ENCODE peak calls at places on chromosomes 3 and 15, in five cellular contexts. B, Z, R, Y and Q are unnamed samples.

GRCh38 chr3:179991877-179992276 is 44.9 kb downstream of the PEX5L start:
- DNase-seq in Y (no peak), Z (peak; percentile 18), R (no peak), B (no peak), Q (no peak)

GRCh38 chr3:3806856-3807255 is 7.6 kb downstream of the LRRN1 start:
- DNase-seq in B (no peak), Z (no peak), Y (no peak), R (no peak), Q (no peak)

GRCh38 chr3:125032100-125032643 is 23.6 kb downstream of the HEG1 start:
- DNase-seq in Y (no peak), R (no peak), B (no peak), Z (no peak), Q (peak; percentile 22)

GRCh38 chr3:146187334-146187950 is 26.5 kb upstream of the PLOD2 start:
- DNase-seq in Y (no peak), Z (no peak), R (no peak), B (peak; percentile 40), Q (no peak)

GRCh38 chr3:184360834-184361531 is 422 bp downstream of the CLCN2 start:
- DNase-seq in Z (no peak), Y (no peak), B (no peak), R (no peak), Q (no peak)

GRCh38 chr3:67083277-67083676 is 85.2 kb downstream of the KBTBD8 start:
- DNase-seq in R (no peak), Y (no peak), B (peak; percentile 10), Z (no peak), Q (peak; percentile 5)

GRCh38 chr3:13194285-13195209 is 121.3 kb upstream of the IQSEC1 start:
- DNase-seq in R (no peak), Y (no peak), Z (no peak), B (no peak), Q (no peak)

GRCh38 chr3:46065294-46065705 is 38.0 kb upstream of the XCR1 start:
- DNase-seq in R (peak; percentile 25), B (no peak), Y (no peak), Z (no peak), Q (no peak)

GRCh38 chr15:63344737-63345390 is 36.8 kb downstream of the CA12 start:
- DNase-seq in R (no peak), Y (no peak), B (peak; percentile 45), Z (no peak), Q (no peak)

GRCh38 chr3:79199966-79200365 is 567.8 kb downstream of the ROBO1 start:
- DNase-seq in Z (peak; percentile 38), R (no peak), B (no peak), Y (no peak), Q (no peak)

GRCh38 chr15:41151451-41152005 is 35.4 kb upstream of the INO80 start:
- DNase-seq in Y (no peak), Z (no peak), R (no peak), B (no peak), Q (no peak)

GRCh38 chr3:66998075-66998898 is at the start of gene KBTBD8:
- DNase-seq in Y (peak; percentile 96), R (peak; percentile 98), B (peak; percentile 99), Z (peak; percentile 96), Q (peak; percentile 97)

GRCh38 chr3:9783954-9784353 is 8.3 kb downstream of the TADA3 start:
- DNase-seq in Y (no peak), Z (no peak), R (no peak), B (no peak), Q (no peak)

GRCh38 chr3:109952924-109953323 is 615.6 kb upstream of the DPPA4 start:
- DNase-seq in Z (no peak), B (peak; percentile 9), Y (no peak), R (no peak), Q (no peak)

GRCh38 chr3:197835509-197835908 is 44.5 kb downstream of the LRCH3 start:
- DNase-seq in R (no peak), B (no peak), Z (no peak), Y (no peak), Q (no peak)

GRCh38 chr15:58934521-58934920 is 1.0 kb upstream of the SLTM start:
- DNase-seq in Y (no peak), Z (no peak), R (no peak), B (no peak), Q (no peak)

GRCh38 chr3:185995352-185995751 is 57.5 kb upstream of the TRA2B start:
- DNase-seq in Y (no peak), R (no peak), B (peak; percentile 68), Z (peak; percentile 81), Q (peak; percentile 49)

GRCh38 chr15:83287541-83288027 is 3.1 kb upstream of the BNC1 start:
- DNase-seq in Z (peak; percentile 99), Y (peak; percentile 94), R (no peak), B (peak; percentile 94), Q (peak; percentile 94)

GRCh38 chr3:107468782-107469181 is 54.0 kb upstream of the BBX start:
- DNase-seq in Z (no peak), R (no peak), Y (no peak), B (no peak), Q (no peak)

GRCh38 chr15:80730931-80731330 is 35.8 kb downstream of the ABHD17C start:
- DNase-seq in R (no peak), Y (no peak), B (no peak), Z (no peak), Q (no peak)

GRCh38 chr3:27040674-27041073 is 328.5 kb downstream of the NEK10 start:
- DNase-seq in B (no peak), R (no peak), Z (no peak), Y (no peak), Q (no peak)

GRCh38 chr3:100089802-100090668 is 24.3 kb downstream of the FILIP1L start:
- DNase-seq in B (peak; percentile 74), R (no peak), Y (peak; percentile 47), Z (peak; percentile 55), Q (peak; percentile 56)

GRCh38 chr3:36700537-36701248 is 63.7 kb downstream of the DCLK3 start:
- DNase-seq in Y (peak; percentile 61), R (peak; percentile 36), B (peak; percentile 84), Z (peak; percentile 64), Q (peak; percentile 59)

GRCh38 chr3:57556459-57557087 is 499 bp downstream of the PDE12 start:
- DNase-seq in Z (peak; percentile 26), Y (peak; percentile 42), B (no peak), R (peak; percentile 21), Q (peak; percentile 18)

DNA sequence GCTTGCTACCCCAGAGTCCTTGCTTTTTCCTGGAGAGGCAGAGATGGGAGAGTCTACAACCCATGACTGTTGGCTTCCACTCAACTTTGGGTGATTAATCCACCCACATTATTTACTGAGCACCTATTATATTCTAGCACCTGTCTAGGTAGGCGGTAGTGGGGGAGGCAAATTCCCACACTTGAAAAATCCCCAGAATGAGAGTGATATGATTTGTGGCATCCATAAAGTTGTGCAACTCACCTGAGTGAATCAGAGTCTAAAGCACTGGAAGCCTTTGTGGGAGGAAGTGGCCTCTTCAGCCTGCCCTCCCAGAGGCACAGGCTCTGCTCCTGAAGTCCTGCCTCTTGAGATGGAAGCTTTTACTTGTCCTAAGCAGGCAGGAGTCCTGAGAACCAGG is 40.4 kb upstream of the CTNNB1 start:
- DNase-seq in Y (no peak), Z (peak; percentile 4), B (no peak), R (no peak), Q (no peak)
- H3K4me3 ChIP-seq in Y (no peak overlapping the region), Z (no peak overlapping the region), B (no peak overlapping the region), R (no peak overlapping the region), Q (no peak overlapping the region)

DNA sequence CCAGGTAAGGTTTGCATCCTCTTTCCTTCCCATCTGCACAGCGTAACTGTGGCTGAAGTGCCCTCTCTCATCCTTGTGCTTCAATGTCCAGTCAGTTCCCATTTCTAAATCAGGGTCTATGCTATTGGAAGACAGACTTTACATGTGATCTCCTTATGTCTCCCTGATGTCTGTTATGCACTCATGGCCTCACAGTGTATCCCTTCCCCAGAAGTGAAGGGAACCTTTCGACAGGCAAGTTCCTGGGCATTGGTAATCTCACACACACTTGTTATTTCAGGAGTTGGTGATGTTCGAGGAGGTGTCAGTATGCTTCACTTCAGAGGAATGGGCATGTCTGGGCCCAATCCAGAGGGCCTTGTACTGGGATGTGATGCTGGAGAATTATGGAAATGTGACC is 7.4 kb downstream of the ZNF197 start:
- DNase-seq in R (no peak), Z (no peak), B (no peak), Y (no peak), Q (no peak)
- H3K36me3 ChIP-seq in R (peaks cover 79% of the 10 kb centered on the region), Z (peaks cover 31% of the 10 kb centered on the region), B (peaks cover 32% of the 10 kb centered on the region), Y (peaks cover 52% of the 10 kb centered on the region), Q (peaks cover 23% of the 10 kb centered on the region)

DNA sequence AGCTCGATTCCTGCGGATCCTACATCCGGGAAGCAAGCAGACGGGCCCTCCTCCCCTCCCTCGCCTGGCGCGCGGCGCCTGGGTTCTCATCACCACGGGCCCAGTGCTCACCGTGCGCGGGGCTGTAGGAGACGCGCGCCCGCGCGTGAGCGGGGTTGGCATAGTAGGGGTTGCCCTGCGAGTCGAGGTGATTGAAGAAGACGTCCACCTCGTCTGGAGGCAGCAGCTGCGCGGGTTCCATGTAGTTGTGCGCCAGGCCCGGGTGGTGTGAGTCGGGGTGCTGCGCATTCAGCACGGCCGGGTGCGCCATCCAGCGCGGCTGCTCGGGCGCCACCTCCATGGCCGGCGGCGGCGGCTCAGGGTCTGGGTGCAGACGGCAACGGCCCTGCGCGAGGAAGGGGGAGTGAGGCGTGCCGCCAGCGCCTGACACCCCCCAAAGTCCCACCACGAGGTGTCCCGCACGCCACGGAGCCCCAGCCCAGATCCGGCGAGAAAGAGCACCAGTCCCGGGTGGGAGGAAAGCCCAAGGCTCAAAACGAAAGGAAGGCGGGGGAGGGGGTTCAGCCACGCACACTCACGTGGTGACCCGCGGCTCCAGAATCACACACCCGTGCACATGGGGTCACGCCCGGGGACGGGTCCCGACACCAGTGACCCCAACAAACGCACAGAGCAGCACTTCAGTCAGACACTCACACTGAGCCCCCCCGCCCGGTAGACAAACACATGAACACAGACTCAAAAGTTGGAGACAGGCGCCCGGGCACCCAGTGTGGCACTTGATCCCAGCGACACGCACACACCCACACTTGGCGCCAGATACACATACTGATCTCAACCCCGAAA is 6.1 kb downstream of the GATA2 start:
- DNase-seq in B (no peak), Z (no peak), Y (no peak), R (no peak), Q (peak; percentile 32)
- H3K27me3 ChIP-seq in B (peaks cover 85% of the 10 kb centered on the region), Z (peaks cover 74% of the 10 kb centered on the region), Y (no peaks in the 10 kb centered on the region), R (peaks cover 100% of the 10 kb centered on the region), Q (peaks cover 53% of the 10 kb centered on the region)

DNA sequence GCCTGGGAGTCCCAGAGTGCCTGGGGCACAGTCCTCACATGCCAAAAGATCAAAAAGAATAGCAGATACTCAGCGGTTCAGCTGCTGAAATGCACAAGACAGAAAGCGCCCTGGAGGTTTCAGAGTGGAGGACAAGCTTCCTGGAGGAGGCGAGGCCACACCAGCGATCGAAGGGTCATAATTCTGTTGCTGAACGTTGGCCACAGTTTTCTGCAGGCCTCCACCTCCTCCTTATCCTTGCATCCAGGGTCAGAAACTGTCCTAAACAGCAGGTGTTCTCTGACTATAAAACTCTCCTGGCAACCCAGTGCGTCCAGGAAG is 220.3 kb upstream of the LINGO1 start:
- DNase-seq in B (no peak), Y (no peak), Z (no peak), R (no peak), Q (no peak)
- H3K4me3 ChIP-seq in B (no peak overlapping the region), Y (no peak overlapping the region), Z (no peak overlapping the region), R (no peak overlapping the region), Q (no peak overlapping the region)

GRCh38 chr3:188826574-188826973 is 345.2 kb upstream of the TPRG1 start:
- DNase-seq in Y (no peak), R (no peak), B (no peak), Z (no peak), Q (no peak)
- H3K36me3 ChIP-seq in Y (no peaks in the 10 kb centered on the region), R (no peaks in the 10 kb centered on the region), B (no peaks in the 10 kb centered on the region), Z (no peaks in the 10 kb centered on the region), Q (no peaks in the 10 kb centered on the region)